ENCODE peak calls at places on chromosome 1, in five cellular contexts. A, T, C, H and I are unnamed samples.

GRCh38 chr1:54334996-54335395 is 71.2 kb downstream of the SSBP3 start:
- DNase-seq in A (no peak), C (peak; percentile 24), H (no peak), T (no peak), I (no peak)

GRCh38 chr1:1142844-1143243 is 27.0 kb upstream of the C1orf159 start:
- DNase-seq in H (no peak), A (no peak), T (no peak), C (no peak), I (no peak)

GRCh38 chr1:40257313-40257687 is 736 bp upstream of the ZMPSTE24 start:
- DNase-seq in H (no peak), T (no peak), C (no peak), A (no peak), I (no peak)

GRCh38 chr1:237749122-237749521 is 141.6 kb downstream of the ZP4 start:
- DNase-seq in H (no peak), C (no peak), T (no peak), A (no peak), I (no peak)

GRCh38 chr1:26239936-26240335 is 5.9 kb downstream of the CEP85 start:
- DNase-seq in A (no peak), C (peak; percentile 34), H (no peak), T (no peak), I (no peak)

GRCh38 chr1:166184897-166185296 is 18.1 kb upstream of the FAM78B start:
- DNase-seq in T (no peak), C (no peak), A (no peak), H (no peak), I (no peak)

GRCh38 chr1:63688302-63688701 is 85.5 kb upstream of the ROR1 start:
- DNase-seq in A (no peak), H (no peak), T (no peak), C (peak; percentile 81), I (no peak)

GRCh38 chr1:228043281-228043845 is 36.6 kb downstream of the WNT3A start:
- DNase-seq in C (no peak), T (no peak), A (no peak), H (no peak), I (no peak)

GRCh38 chr1:67847466-67847865 is 14.2 kb upstream of the GNG12 start:
- DNase-seq in T (no peak), H (no peak), A (no peak), C (peak; percentile 16), I (no peak)

GRCh38 chr1:143691400-143691891 is 280.3 kb downstream of the FAM72C start:
- DNase-seq in A (no peak), C (peak; percentile 1), H (no peak), T (no peak), I (no peak)

GRCh38 chr1:111639602-111640198 is 20.1 kb downstream of the RAP1A start:
- DNase-seq in C (no peak), A (no peak), H (no peak), T (no peak), I (no peak)

GRCh38 chr1:119091618-119092017 is 48.8 kb downstream of the WARS2 start:
- DNase-seq in H (no peak), C (no peak), A (no peak), T (no peak), I (no peak)
- TF ChIP-seq CTCF in H (no peak), C (no peak), A (no peak), T (no peak), I (no peak)

GRCh38 chr1:155598842-155599331 is 11.1 kb upstream of the MSTO1 start:
- DNase-seq in T (no peak), C (peak; percentile 53), A (peak; percentile 16), H (no peak), I (no peak)
- TF ChIP-seq CTCF in T (no peak), C (peak; percentile 34), A (no peak), H (no peak), I (no peak)

GRCh38 chr1:197391303-197392226 is 123.5 kb downstream of the CRB1 start:
- DNase-seq in H (no peak), A (no peak), T (no peak), C (no peak), I (no peak)
- TF ChIP-seq CTCF in H (no peak), A (peak; percentile 12), T (no peak), C (peak; percentile 41), I (no peak)

DNA sequence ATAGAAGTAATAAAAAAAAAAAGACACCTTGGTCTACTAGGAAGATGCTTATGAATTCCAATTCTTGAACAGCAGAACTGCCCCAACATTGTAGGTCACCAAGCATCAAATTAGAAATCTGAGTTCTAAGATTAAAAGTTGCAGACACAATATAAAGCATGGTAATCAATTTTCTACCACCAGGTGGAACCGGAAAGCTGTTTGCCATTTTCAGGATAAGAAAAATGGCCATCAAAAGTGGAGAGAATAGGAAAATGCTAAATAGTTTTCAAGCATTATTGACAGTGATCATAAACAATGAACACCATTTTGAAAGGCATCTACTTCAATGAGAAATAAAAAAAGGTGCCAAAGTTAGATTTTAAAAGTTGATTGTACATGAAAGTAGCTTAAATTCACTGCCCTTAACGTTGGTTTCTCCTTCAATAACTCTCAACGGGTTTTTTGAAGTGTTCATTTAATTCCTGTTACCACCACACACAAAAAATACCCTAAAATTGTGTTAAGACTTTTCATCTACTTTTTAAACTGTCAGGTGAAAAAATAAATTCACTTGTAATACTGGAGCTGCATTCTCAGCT is 252.9 kb downstream of the KCNT2 start:
- DNase-seq in A (no peak), C (peak; percentile 36), H (no peak), T (no peak), I (no peak)
- TF ChIP-seq CTCF in A (peak; percentile 40), C (peak; percentile 58), H (no peak), T (peak; percentile 15), I (peak; percentile 42)

GRCh38 chr1:165075725-165076370 is 280.7 kb downstream of the LMX1A start:
- DNase-seq in H (no peak), C (peak; percentile 16), T (no peak), A (peak; percentile 8), I (no peak)
- TF ChIP-seq CTCF in H (no peak), C (peak; percentile 82), T (peak; percentile 14), A (peak; percentile 74), I (peak; percentile 67)

DNA sequence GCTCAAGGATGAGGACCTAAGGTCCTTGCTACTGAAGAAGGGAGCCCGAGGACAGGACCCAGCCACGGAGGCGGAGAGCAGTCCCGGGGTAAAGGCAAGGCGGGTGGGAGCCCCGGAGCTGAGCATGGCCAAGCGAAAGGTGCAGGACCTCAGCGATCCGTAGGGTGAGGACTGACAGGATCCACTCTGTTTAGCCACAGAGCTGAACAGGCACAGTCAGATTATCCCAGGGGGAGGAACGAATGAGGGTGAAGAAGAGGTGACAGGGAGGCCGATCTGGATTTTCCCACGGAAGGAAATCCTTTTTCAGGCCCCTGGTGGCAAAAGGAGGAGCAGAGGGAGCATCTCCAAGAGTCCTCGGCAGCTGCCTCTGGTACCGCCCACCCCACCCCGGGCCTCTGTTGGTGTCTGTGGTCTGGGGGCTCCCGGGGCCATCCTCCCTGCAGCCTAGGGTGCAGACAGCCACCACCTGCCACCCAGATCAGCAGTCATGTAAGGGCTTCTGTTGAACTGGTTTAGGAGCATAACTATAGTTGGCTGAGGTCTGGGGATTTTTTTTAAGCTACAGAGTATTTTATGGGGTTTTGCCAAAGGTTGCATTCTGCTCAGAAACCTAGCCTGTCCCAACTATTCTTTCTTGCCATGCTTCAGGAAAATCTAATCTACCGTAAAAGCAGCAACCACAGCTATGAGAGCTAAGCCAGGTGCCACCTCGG is 32.3 kb upstream of the LBR start:
- DNase-seq in C (no peak), A (no peak), T (no peak), H (no peak), I (no peak)
- TF ChIP-seq CTCF in C (peak; percentile 34), A (no peak), T (no peak), H (no peak), I (no peak)

GRCh38 chr1:22733643-22734042 is 23.0 kb downstream of the EPHB2 start:
- DNase-seq in A (no peak), H (no peak), C (no peak), T (no peak), I (no peak)

GRCh38 chr1:22729400-22729773 is 18.7 kb downstream of the EPHB2 start:
- DNase-seq in T (no peak), C (no peak), H (no peak), A (no peak), I (no peak)

GRCh38 chr1:22728751-22729399 is 18.2 kb downstream of the EPHB2 start:
- DNase-seq in T (no peak), H (no peak), C (no peak), A (no peak), I (no peak)

GRCh38 chr1:22729921-22730320 is 19.3 kb downstream of the EPHB2 start:
- DNase-seq in T (no peak), H (no peak), A (no peak), C (no peak), I (no peak)

DNA sequence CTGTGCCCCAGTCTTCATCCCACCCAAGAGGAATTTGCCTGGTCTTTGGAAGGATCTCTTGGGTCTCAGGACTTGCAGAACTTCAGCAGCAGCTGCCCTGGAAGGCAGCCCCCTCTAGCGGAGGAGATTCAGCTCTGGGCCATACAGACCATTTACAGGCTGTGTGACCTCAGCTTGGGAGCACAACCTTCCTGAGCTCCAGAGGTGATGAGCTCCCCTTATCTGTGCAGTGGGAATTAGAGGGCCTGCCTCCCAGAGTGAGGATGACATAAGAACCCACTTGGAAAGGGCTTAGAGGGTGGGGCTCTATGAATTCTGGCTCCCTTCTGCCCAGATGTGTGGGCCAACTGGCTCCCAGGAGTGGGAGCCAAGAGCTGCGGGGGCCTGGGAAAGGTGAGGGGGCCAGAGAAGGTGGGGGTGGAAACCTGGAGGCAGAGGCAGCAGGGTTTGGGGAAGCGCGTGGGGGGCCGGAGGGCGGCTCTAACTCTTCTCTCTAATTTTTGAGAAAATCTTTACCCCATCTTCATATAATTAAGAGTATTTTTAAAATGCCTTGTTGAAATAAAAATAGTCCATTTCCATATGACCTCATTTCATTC is 21.4 kb downstream of the EPHB2 start:
- DNase-seq in C (no peak), A (no peak), H (no peak), T (no peak), I (no peak)
- TF ChIP-seq CTCF in C (peak; percentile 73), A (no peak), H (no peak), T (no peak), I (no peak)

GRCh38 chr1:155175927-155176371 is 2.3 kb downstream of the TRIM46 start:
- DNase-seq in C (no peak), A (peak; percentile 44), T (no peak), H (no peak), I (no peak)
- TF ChIP-seq CTCF in C (no peak), A (no peak), T (no peak), H (no peak), I (no peak)

GRCh38 chr1:105556266-105556665 is 1500.2 kb upstream of the PRMT6 start:
- DNase-seq in C (no peak), T (no peak), A (no peak), H (no peak), I (no peak)
- TF ChIP-seq CTCF in C (no peak), T (no peak), A (no peak), H (no peak), I (no peak)